ENCODE peak calls at places on chromosomes 16 and 17, in nine cellular contexts. R is Caco-2; H is uterus; M is IMR-90; S is HCT116; V is GM23248; X is hepatocyte; D is CD8-positive, alpha-beta T cell; I is naive thymus-derived CD4-positive, alpha-beta T cell. K is an unnamed sample. For H3K27me3 and H3K4me1, the result is how much of the 10 kb centered on the place peaks cover.

GRCh38 chr16:14629612-14629918 is 495 bp downstream of the PARN start:
- DNase-seq in S (no peak), H (no peak), R (no peak), X (no peak), D (no peak), M (no peak), V (peak), I (no peak), K (peak)

GRCh38 chr17:48878920-48879898 is 13.4 kb upstream of the ATP5MC1 start:
- DNase-seq in I (peak), D (peak), X (peak), V (peak), S (peak), H (peak), M (peak), R (peak), K (no peak)

GRCh38 chr17:10058924-10059683 is 139.3 kb downstream of the GAS7 start:
- DNase-seq in D (no peak), R (no peak), X (no peak), M (no peak), H (peak), S (no peak), V (no peak), I (no peak), K (no peak)

GRCh38 chr16:67183-67791 is 5.1 kb downstream of the RHBDF1 start:
- DNase-seq in I (no peak), M (no peak), X (no peak), D (peak), R (no peak), H (no peak), V (no peak), S (no peak), K (no peak)

GRCh38 chr16:89064606-89065444 is 28.8 kb upstream of the ACSF3 start:
- DNase-seq in S (no peak), I (no peak), D (no peak), X (no peak), R (no peak), M (no peak), H (no peak), V (no peak), K (no peak)

GRCh38 chr16:872436-873242 is 72.1 kb upstream of the GNG13 start:
- DNase-seq in R (no peak), X (no peak), D (no peak), H (no peak), I (no peak), S (no peak), M (no peak), V (no peak), K (no peak)

GRCh38 chr17:69961488-69962145 is 113.4 kb upstream of the KCNJ16 start:
- DNase-seq in R (no peak), S (no peak), X (peak), D (no peak), H (no peak), I (no peak), V (no peak), M (peak), K (no peak)

GRCh38 chr16:56743840-56744239 is 13.9 kb downstream of the NUP93 start:
- DNase-seq in D (no peak), R (no peak), V (peak), H (peak), X (no peak), M (peak), S (no peak), I (no peak), K (no peak)

GRCh38 chr16:89049484-89050118 is 44.1 kb upstream of the ACSF3 start:
- DNase-seq in H (no peak), V (no peak), S (no peak), D (peak), M (no peak), X (peak), I (no peak), R (no peak), K (no peak)

GRCh38 chr16:75012380-75013081 is 13.7 kb downstream of the ZNRF1 start:
- DNase-seq in M (no peak), D (no peak), R (no peak), I (no peak), S (no peak), H (no peak), V (no peak), X (no peak), K (no peak)

GRCh38 chr17:31371511-31372097 is 19.9 kb upstream of the RAB11FIP4 start:
- DNase-seq in D (no peak), H (no peak), V (peak), M (peak), I (no peak), X (no peak), R (no peak), S (no peak), K (no peak)

GRCh38 chr17:56290486-56291118 is 137.3 kb downstream of the ANKFN1 start:
- DNase-seq in S (no peak), H (no peak), V (peak), M (no peak), D (no peak), R (no peak), I (no peak), X (no peak), K (no peak)

GRCh38 chr16:15051387-15051951 is 4.4 kb downstream of the NTAN1 start:
- DNase-seq in D (no peak), X (no peak), I (no peak), V (no peak), H (no peak), S (no peak), M (no peak), R (no peak), K (no peak)

GRCh38 chr17:50076591-50077235 is 18.4 kb upstream of the PDK2 start:
- DNase-seq in I (no peak), H (no peak), R (no peak), D (no peak), M (no peak), V (no peak), S (no peak), X (no peak), K (no peak)

GRCh38 chr16:72240949-72241348 is 69.0 kb upstream of the PMFBP1 start:
- DNase-seq in X (no peak), S (no peak), R (no peak), D (no peak), M (no peak), H (no peak), V (no peak), I (no peak), K (no peak)

GRCh38 chr16:57045694-57046381 is 46.5 kb upstream of the CPNE2 start:
- DNase-seq in I (peak), M (peak), R (peak), V (peak), D (peak), X (peak), S (peak), H (peak), K (peak)

GRCh38 chr17:51166198-51166986 is at the start of gene NME2:
- DNase-seq in M (peak), R (peak), I (peak), V (peak), S (peak), H (peak), D (peak), X (peak), K (peak)

GRCh38 chr17:51166987-51167931 is 1.0 kb downstream of the NME2 start:
- DNase-seq in R (peak), I (peak), M (peak), X (peak), S (no peak), V (peak), H (peak), D (peak), K (no peak)

GRCh38 chr17:51165680-51166197 is 472 bp upstream of the NME2 start:
- DNase-seq in I (peak), M (peak), D (peak), X (peak), V (peak), R (peak), S (no peak), H (no peak), K (no peak)

GRCh38 chr17:51161541-51161940 is 4.7 kb upstream of the NME2 start:
- DNase-seq in D (no peak), V (no peak), S (no peak), R (no peak), M (no peak), X (no peak), H (no peak), I (no peak), K (no peak)

GRCh38 chr17:51164911-51165679 is 1.1 kb upstream of the NME2 start:
- DNase-seq in S (no peak), I (no peak), R (no peak), V (no peak), M (no peak), H (no peak), D (no peak), X (peak), K (no peak)
- H3K4me3 ChIP-seq in S (peak), I (no peak), R (peak), V (peak), M (no peak), H (peak), D (no peak), X (peak), K (peak)

DNA sequence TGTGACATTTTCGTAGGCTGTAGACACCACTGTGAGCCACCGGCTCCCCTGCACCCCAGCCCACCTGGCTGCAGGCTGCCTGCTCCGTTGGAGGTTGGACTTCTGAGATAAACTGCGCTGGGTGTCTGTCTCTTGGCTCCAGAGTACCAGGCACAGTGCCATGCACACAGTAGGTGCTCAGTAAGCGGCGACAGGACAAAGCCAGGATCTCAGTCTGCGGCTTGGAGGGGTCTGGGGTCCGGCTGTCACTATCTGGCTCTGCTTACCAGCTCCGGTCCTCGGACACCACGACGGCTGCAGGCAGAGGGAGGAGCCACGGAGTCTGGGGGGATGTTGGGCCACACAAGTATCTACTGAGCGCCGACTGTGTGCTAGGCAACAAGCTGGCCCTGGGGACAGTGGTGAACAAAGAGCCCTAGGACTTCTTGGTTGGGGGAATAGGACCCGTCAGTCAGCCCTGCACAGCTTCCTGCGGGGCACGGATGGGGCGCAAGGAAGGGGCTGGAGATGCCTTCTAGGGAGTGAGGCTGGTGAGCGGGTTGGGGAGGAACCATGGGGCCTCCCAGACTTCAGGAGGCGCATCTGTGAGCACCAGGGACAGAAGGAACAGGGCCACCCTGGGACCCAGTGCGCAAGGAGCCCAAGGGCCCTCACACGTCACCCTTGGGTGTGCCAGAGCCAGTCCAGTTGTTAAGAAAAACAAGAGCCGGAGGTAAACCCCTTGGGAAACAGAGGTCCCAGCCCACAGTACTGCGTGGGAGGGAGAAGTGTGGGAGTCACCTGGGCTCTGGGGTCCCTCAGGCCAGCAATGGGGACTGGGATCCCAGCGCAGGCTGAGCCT is 17.3 kb downstream of the JPH3 start:
- DNase-seq in S (no peak), R (no peak), V (no peak), D (no peak), H (no peak), M (no peak), I (no peak), X (no peak), K (no peak)
- H3K27me3 ChIP-seq in S (under half), R (under half), V (under half), D (under half), H (under half), M (half or more), I (under half), X (under half), K (under half)

DNA sequence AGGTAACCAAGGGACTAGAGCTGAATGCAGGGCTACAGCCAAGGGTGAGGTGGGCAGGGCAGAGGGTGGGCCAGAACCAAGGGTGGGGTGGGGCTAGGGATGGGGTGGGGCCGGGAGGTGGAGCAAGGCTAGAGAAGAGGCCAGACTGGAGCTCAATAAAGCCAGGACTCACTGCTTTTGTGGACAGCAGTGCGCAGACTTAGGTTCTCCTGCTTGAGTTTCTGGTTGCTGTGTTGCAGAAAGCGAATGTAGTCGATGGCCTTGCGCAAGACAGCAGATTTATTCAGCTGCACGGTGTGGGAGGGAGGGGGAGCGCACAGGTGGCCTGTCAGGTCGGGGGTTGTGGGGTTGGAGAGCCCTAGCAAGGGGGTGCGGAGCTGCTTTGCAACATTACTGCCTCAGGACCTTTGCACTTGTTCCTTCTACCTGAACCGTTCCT is 18.7 kb downstream of the SREBF1 start:
- DNase-seq in H (no peak), M (peak), D (no peak), R (no peak), V (peak), S (no peak), X (no peak), I (no peak), K (no peak)
- H3K4me1 ChIP-seq in H (under half), M (under half), D (under half), R (under half), V (under half), S (half or more), X (under half), I (under half), K (under half)

GRCh38 chr16:69109486-69110270 is 4.2 kb downstream of the HAS3 start:
- DNase-seq in S (no peak), H (no peak), V (no peak), M (no peak), D (no peak), X (no peak), R (no peak), I (no peak), K (no peak)

GRCh38 chr16:69107311-69107962 is 2.0 kb downstream of the HAS3 start:
- DNase-seq in V (peak), R (no peak), I (no peak), H (no peak), M (no peak), D (no peak), S (no peak), X (peak), K (no peak)

GRCh38 chr16:69110406-69110805 is 5.0 kb downstream of the HAS3 start:
- DNase-seq in S (no peak), V (no peak), D (no peak), M (no peak), X (no peak), I (no peak), R (no peak), H (no peak), K (no peak)

GRCh38 chr16:69108069-69108904 is 2.8 kb downstream of the HAS3 start:
- DNase-seq in R (no peak), D (no peak), M (no peak), I (no peak), X (no peak), H (no peak), V (no peak), S (no peak), K (no peak)

DNA sequence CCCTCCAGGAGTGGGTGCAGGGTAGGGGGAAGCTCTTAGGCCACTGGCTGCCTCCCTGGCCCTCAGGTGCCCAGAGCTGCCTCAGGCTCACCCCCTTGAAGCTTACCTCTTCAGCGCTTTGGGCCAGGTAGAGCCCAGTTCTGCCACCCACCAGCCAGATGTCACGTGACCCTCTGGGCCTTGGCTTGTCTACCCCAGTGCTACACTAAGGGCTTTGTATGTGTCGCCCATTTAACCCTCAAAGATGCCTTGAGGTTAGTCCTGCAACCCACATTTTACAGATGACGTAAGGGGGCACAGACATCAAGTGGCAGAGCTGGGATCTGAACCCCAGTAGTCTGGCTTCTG is 3.4 kb downstream of the HAS3 start:
- DNase-seq in M (no peak), I (no peak), R (no peak), X (no peak), S (no peak), H (no peak), V (no peak), D (no peak), K (no peak)
- H3K4me3 ChIP-seq in M (no peak), I (no peak), R (no peak), X (no peak), S (no peak), H (no peak), V (no peak), D (no peak), K (no peak)

GRCh38 chr17:79619636-79620206 is 8.9 kb upstream of the RBFOX3 start:
- DNase-seq in X (no peak), S (no peak), M (no peak), H (peak), D (no peak), I (no peak), V (no peak), R (peak), K (peak)
- H3K27me3 ChIP-seq in X (under half), S (half or more), M (under half), H (under half), D (under half), I (under half), V (under half), R (under half), K (under half)

GRCh38 chr17:82234211-82235055 is 5.6 kb downstream of the SLC16A3 start:
- DNase-seq in V (no peak), R (peak), M (no peak), S (no peak), H (no peak), X (no peak), I (no peak), D (no peak), K (no peak)
- H3K4me1 ChIP-seq in V (under half), R (under half), M (under half), S (half or more), H (under half), X (half or more), I (under half), D (half or more), K (under half)

DNA sequence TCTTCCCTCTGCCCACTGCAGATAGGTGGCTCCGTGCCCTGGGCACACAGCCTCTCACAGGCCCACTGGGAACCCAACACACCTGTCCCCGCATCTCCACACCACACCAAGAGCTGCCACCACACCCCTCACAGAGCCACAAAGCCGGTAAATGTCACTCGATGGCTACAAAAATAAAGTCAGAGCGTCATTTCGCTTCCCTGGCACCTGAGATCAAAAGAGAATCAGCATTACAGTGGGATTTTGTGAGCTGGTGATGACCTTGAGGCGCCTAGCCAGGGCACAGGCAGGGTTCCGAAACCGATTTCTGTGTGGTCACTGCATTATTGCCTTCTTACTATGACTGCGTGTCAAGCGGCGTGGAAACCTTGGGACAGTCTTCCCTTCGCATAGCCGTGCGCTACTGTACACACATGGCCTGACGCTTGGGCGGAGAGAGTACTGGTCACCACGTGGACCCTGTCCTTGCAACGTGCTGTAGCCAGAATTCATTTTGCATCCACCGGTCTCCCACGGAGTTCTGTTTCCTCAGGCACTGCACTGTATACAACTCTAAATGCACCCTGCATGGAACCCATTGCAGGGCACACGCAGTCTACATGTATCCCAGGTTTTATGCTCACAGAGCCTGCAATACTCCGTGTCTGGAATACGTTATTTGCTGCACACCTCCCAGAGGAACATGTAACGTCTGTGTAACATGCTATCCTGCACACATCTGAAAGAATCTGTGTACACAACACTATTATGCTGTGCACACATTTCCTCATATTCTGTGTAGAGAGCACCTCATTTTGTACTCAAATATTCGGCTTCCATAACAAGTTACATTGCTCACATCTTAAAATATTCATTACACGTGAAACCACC is 5.8 kb upstream of the FOXF1 start:
- DNase-seq in S (no peak), M (no peak), V (no peak), D (no peak), X (no peak), I (no peak), H (no peak), R (no peak), K (no peak)
- H3K4me3 ChIP-seq in S (no peak), M (peak), V (no peak), D (no peak), X (peak), I (no peak), H (no peak), R (no peak), K (no peak)

GRCh38 chr17:76584427-76585047 is 1.1 kb downstream of the ST6GALNAC2 start:
- DNase-seq in I (no peak), S (no peak), D (no peak), H (no peak), X (peak), M (no peak), R (no peak), V (no peak), K (no peak)
- H3K27me3 ChIP-seq in I (under half), S (under half), D (under half), H (under half), X (under half), M (under half), R (under half), V (under half), K (under half)

K was measured in ascending aorta.